ENCODE peak calls at places on chromosomes 6 and 20, in eight cellular contexts. D, J, K, G, E, B, V and C are unnamed samples.

GRCh38 chr6:53741417-53741816 is 53.4 kb upstream of the LRRC1 start:
- DNase-seq in D (no peak), J (no peak), K (no peak), G (no peak), E (no peak), B (no peak), V (no peak), C (no peak)

GRCh38 chr6:63644668-63645326 is 9.2 kb downstream of the PHF3 start:
- DNase-seq in D (no peak), J (no peak), K (peak; percentile 23), G (peak; percentile 16), E (no peak), B (no peak), V (no peak), C (peak; percentile 40)

GRCh38 chr20:13396826-13397225 is 175.8 kb downstream of the ISM1 start:
- DNase-seq in D (no peak), J (no peak), K (no peak), G (no peak), E (no peak), B (no peak), V (no peak), C (no peak)

GRCh38 chr6:79946773-79947190 is 571 bp downstream of the ELOVL4 start:
- DNase-seq in D (no peak), J (peak; percentile 26), K (no peak), G (peak; percentile 2), E (no peak), B (no peak), V (no peak), C (peak; percentile 34)

GRCh38 chr6:113219783-113220182 is 637.4 kb upstream of the MARCKS start:
- DNase-seq in D (no peak), J (no peak), K (no peak), G (no peak), E (no peak), B (no peak), V (no peak), C (no peak)

GRCh38 chr20:1305682-1306081 is 23.3 kb downstream of the SDCBP2 start:
- DNase-seq in D (no peak), J (no peak), K (no peak), G (no peak), E (no peak), B (no peak), V (no peak), C (no peak)

GRCh38 chr20:20786428-20786827 is 74.0 kb upstream of the RALGAPA2 start:
- DNase-seq in D (no peak), J (no peak), K (no peak), G (peak; percentile 60), E (no peak), B (no peak), V (no peak), C (no peak)

GRCh38 chr6:24330137-24330732 is 27.6 kb downstream of the DCDC2 start:
- DNase-seq in D (no peak), J (no peak), K (no peak), G (no peak), E (no peak), B (no peak), V (no peak), C (no peak)

GRCh38 chr20:53597085-53597482 is 3.4 kb upstream of the ZNF217 start:
- DNase-seq in D (no peak), J (peak; percentile 27), K (no peak), G (no peak), E (no peak), B (no peak), V (no peak), C (no peak)

GRCh38 chr6:1761472-1761871 is 151.8 kb downstream of the FOXC1 start:
- DNase-seq in D (no peak), J (no peak), K (no peak), G (no peak), E (no peak), B (no peak), V (no peak), C (no peak)

GRCh38 chr6:1765160-1765900 is 155.6 kb downstream of the FOXC1 start:
- DNase-seq in D (no peak), J (no peak), K (no peak), G (no peak), E (no peak), B (no peak), V (no peak), C (no peak)

GRCh38 chr6:1762203-1762602 is 152.5 kb downstream of the FOXC1 start:
- DNase-seq in D (no peak), J (no peak), K (peak; percentile 62), G (no peak), E (no peak), B (no peak), V (no peak), C (no peak)

GRCh38 chr6:1764584-1764983 is 154.9 kb downstream of the FOXC1 start:
- DNase-seq in D (no peak), J (no peak), K (no peak), G (no peak), E (no peak), B (no peak), V (no peak), C (no peak)

GRCh38 chr6:1763411-1763810 is 153.7 kb downstream of the FOXC1 start:
- DNase-seq in D (no peak), J (no peak), K (no peak), G (no peak), E (no peak), B (no peak), V (no peak), C (no peak)
- H3K27ac ChIP-seq in D (no peak overlapping the region), J (no peak overlapping the region), K (no peak overlapping the region), G (no peak overlapping the region), E (no peak overlapping the region), B (no peak overlapping the region), V (no peak overlapping the region), C (no peak overlapping the region)

DNA sequence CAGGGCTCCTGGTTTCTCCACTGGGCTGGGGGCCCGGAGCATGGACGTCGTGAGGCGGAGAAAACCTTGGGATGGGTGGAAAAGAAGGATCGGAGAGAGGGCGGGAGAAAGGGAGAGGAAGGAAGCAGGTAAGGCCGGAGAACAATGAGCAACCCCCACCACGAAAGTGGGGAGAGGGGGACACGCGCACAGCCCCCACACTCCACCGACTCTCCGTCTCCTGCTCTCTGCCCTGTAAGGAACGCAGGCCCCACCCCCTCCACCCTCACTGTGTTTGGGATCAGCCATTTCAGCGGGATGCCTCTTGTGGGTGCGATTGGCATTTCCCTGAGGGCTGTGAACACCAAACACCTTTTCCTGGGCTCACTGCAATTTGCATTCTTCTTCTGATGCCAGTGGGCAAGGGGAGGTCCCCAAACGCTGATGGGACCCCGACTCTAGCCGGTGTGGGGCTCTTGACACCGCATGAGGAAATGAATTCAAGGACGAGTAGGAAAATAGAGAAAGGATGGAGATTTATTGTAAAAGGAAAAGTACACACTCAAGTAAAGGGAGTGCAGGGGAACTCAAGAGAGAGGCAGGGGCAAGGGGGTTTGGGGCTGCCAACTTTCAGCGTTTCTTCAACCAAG is 13.0 kb upstream of the RAET1L start:
- DNase-seq in D (no peak), J (no peak), K (peak; percentile 27), G (no peak), E (no peak), B (no peak), V (no peak), C (no peak)
- TF ChIP-seq CTCF in D (no peak), J (no peak), K (no peak), G (no peak), E (no peak), B (no peak), V (no peak), C (no peak)

DNA sequence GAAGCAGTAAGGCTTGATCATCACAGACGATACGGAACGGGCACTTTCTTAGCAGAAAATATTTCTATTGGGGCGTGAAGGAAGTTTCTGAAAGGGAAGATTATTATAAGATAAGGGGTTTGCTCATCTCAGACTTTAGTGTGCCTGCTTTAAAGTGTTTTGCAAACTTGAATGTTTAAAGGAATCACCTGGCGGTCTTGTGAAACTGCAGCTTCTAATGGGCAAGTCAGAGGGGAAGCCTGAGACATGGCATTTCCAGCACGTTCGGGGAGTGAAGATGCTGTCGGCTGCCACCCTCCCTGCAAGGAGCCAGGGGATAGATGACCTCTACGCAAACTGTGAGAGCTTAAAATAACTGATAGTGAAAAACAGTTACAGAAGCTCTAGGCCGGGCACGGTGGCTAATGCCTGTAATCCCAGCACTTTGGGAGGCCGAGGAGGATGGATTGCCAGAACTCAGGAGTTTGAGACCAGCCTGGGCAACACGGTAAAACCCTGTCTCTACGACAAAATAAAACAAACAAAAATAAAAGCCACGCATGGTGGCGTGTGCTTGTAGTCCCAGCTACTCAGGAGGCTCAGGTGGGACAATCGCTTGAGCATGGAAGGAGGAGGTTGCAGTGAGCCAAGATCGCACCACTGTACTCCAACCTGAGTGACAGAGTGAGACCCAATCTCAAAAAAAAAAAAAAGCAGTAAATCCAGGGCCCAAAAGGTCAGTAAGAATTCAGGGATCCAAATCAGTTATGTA is 2.3 kb upstream of the KIF16B start:
- DNase-seq in D (no peak), J (peak; percentile 32), K (no peak), G (no peak), E (no peak), B (no peak), V (peak; percentile 25), C (no peak)
- H3K27ac ChIP-seq in D (peak overlapping the region; percentile 67), J (peak overlapping the region; percentile 77), K (peak overlapping the region; percentile 84), G (peak overlapping the region; percentile 86), E (no peak overlapping the region), B (peak overlapping the region; percentile 63), V (peak overlapping the region; percentile 86), C (peak overlapping the region; percentile 83)

GRCh38 chr6:158226655-158227512 is 58.7 kb downstream of the GTF2H5 start:
- DNase-seq in D (no peak), J (peak; percentile 34), K (no peak), G (no peak), E (no peak), B (no peak), V (no peak), C (no peak)
- TF ChIP-seq CTCF in D (no peak), J (no peak), K (no peak), G (no peak), E (no peak), B (no peak), V (no peak), C (no peak)

GRCh38 chr20:43914697-43915208 is at the start of gene TOX2:
- DNase-seq in D (no peak), J (peak; percentile 62), K (no peak), G (peak; percentile 57), E (peak; percentile 14), B (no peak), V (no peak), C (peak; percentile 80)
- H3K27ac ChIP-seq in D (peak within 1 kb of the TSS; percentile 77), J (no peak within 1 kb of the TSS), K (no peak within 1 kb of the TSS), G (peak within 1 kb of the TSS; percentile 34), E (no peak within 1 kb of the TSS), B (peak within 1 kb of the TSS; percentile 58), V (no peak within 1 kb of the TSS), C (peak within 1 kb of the TSS; percentile 16)

GRCh38 chr20:47800619-47801018 is 15.3 kb upstream of the SULF2 start:
- DNase-seq in D (no peak), J (no peak), K (no peak), G (no peak), E (no peak), B (no peak), V (no peak), C (no peak)

GRCh38 chr20:47802226-47802920 is 17.1 kb upstream of the SULF2 start:
- DNase-seq in D (no peak), J (no peak), K (no peak), G (no peak), E (no peak), B (no peak), V (no peak), C (no peak)

GRCh38 chr20:47801759-47802158 is 16.5 kb upstream of the SULF2 start:
- DNase-seq in D (no peak), J (no peak), K (no peak), G (no peak), E (no peak), B (no peak), V (no peak), C (no peak)

GRCh38 chr20:47799116-47799715 is 13.9 kb upstream of the SULF2 start:
- DNase-seq in D (no peak), J (no peak), K (no peak), G (peak; percentile 10), E (no peak), B (no peak), V (peak; percentile 17), C (no peak)

GRCh38 chr20:47801079-47801478 is 15.8 kb upstream of the SULF2 start:
- DNase-seq in D (no peak), J (no peak), K (no peak), G (no peak), E (no peak), B (no peak), V (no peak), C (no peak)
- TF ChIP-seq CTCF in D (no peak), J (no peak), K (no peak), G (no peak), E (no peak), B (no peak), V (no peak), C (no peak)